ENCODE peak calls at places on chromosomes 3 and 15, in five cellular contexts. X, F, M, Z and Y are unnamed samples.

GRCh38 chr15:70584838-70585706 is 178.3 kb downstream of the UACA start:
- DNase-seq in X (peak; percentile 83), F (peak; percentile 78), M (no peak), Z (peak; percentile 75), Y (no peak)

GRCh38 chr3:146250449-146251382 is at the start of gene PLSCR4:
- DNase-seq in X (peak; percentile 47), F (peak; percentile 66), M (peak; percentile 82), Z (peak; percentile 83), Y (no peak)

GRCh38 chr3:8622873-8623725 is 21.5 kb downstream of the SSUH2 start:
- DNase-seq in X (peak; percentile 92), F (peak; percentile 76), M (peak; percentile 57), Z (no peak), Y (no peak)

GRCh38 chr3:169323580-169324453 is 339.7 kb downstream of the MECOM start:
- DNase-seq in X (no peak), F (no peak), M (no peak), Z (no peak), Y (no peak)

GRCh38 chr3:125480656-125481374 is 39.2 kb downstream of the SNX4 start:
- DNase-seq in X (no peak), F (no peak), M (no peak), Z (no peak), Y (peak; percentile 29)

GRCh38 chr15:61764141-61764540 is 296.1 kb downstream of the VPS13C start:
- DNase-seq in X (no peak), F (no peak), M (no peak), Z (no peak), Y (no peak)

GRCh38 chr3:151579571-151580270 is 118.9 kb upstream of the IGSF10 start:
- DNase-seq in X (no peak), F (no peak), M (no peak), Z (no peak), Y (no peak)

GRCh38 chr3:64686446-64686908 is 1.3 kb downstream of the ADAMTS9 start:
- DNase-seq in X (no peak), F (peak; percentile 2), M (peak; percentile 39), Z (no peak), Y (peak; percentile 34)

GRCh38 chr3:85090495-85090894 is 131.7 kb downstream of the CADM2 start:
- DNase-seq in X (no peak), F (no peak), M (no peak), Z (no peak), Y (no peak)

GRCh38 chr3:149879872-149880271 is 66.9 kb downstream of the RNF13 start:
- DNase-seq in X (peak; percentile 55), F (peak; percentile 74), M (peak; percentile 39), Z (no peak), Y (no peak)

GRCh38 chr15:88511161-88511560 is 35.3 kb downstream of the DET1 start:
- DNase-seq in X (no peak), F (no peak), M (no peak), Z (no peak), Y (no peak)

GRCh38 chr15:67670647-67671305 is 128.3 kb downstream of the MAP2K5 start:
- DNase-seq in X (no peak), F (no peak), M (no peak), Z (no peak), Y (no peak)

GRCh38 chr3:192915724-192916123 is 1.9 kb downstream of the MB21D2 start:
- DNase-seq in X (no peak), F (peak; percentile 55), M (no peak), Z (no peak), Y (no peak)

GRCh38 chr15:43977072-43977884 is 150.5 kb downstream of the WDR76 start:
- DNase-seq in X (no peak), F (peak; percentile 30), M (no peak), Z (no peak), Y (no peak)

GRCh38 chr3:150921207-150921606 is 16.0 kb upstream of the MINDY4B start:
- DNase-seq in X (no peak), F (peak; percentile 11), M (no peak), Z (no peak), Y (no peak)

GRCh38 chr15:67013696-67014095 is 51.7 kb upstream of the SMAD3 start:
- DNase-seq in X (peak; percentile 85), F (no peak), M (no peak), Z (no peak), Y (peak; percentile 85)

GRCh38 chr3:197165890-197166289 is 132.5 kb downstream of the DLG1 start:
- DNase-seq in X (no peak), F (no peak), M (no peak), Z (no peak), Y (no peak)

GRCh38 chr15:101625980-101626379 is 26.2 kb downstream of the TM2D3 start:
- DNase-seq in X (no peak), F (no peak), M (no peak), Z (no peak), Y (no peak)

GRCh38 chr3:71710906-71711494 is 14.2 kb downstream of the EIF4E3 start:
- DNase-seq in X (no peak), F (peak; percentile 77), M (no peak), Z (no peak), Y (no peak)

GRCh38 chr15:62932436-62932835 is 110.1 kb upstream of the TPM1 start:
- DNase-seq in X (no peak), F (no peak), M (no peak), Z (no peak), Y (no peak)

GRCh38 chr15:50353251-50353998 is 1.6 kb downstream of the GABPB1 start:
- DNase-seq in X (no peak), F (peak; percentile 51), M (no peak), Z (no peak), Y (peak; percentile 64)

GRCh38 chr3:15243822-15244482 is 37.9 kb downstream of the CAPN7 start:
- DNase-seq in X (no peak), F (no peak), M (no peak), Z (no peak), Y (no peak)

GRCh38 chr3:152458725-152459515 is 190.2 kb downstream of the MBNL1 start:
- DNase-seq in X (no peak), F (no peak), M (no peak), Z (no peak), Y (no peak)

GRCh38 chr3:17846466-17846865 is 104.0 kb upstream of the TBC1D5 start:
- DNase-seq in X (no peak), F (peak; percentile 45), M (no peak), Z (no peak), Y (no peak)

GRCh38 chr3:125051715-125052581 is 3.8 kb downstream of the HEG1 start:
- DNase-seq in X (peak; percentile 45), F (peak; percentile 68), M (peak; percentile 30), Z (peak; percentile 82), Y (no peak)

GRCh38 chr3:174035317-174035886 is 637.9 kb downstream of the NLGN1 start:
- DNase-seq in X (no peak), F (no peak), M (no peak), Z (no peak), Y (no peak)

GRCh38 chr3:193829781-193830180 is 236.8 kb downstream of the OPA1 start:
- DNase-seq in X (no peak), F (peak; percentile 95), M (peak; percentile 37), Z (no peak), Y (peak; percentile 98)

GRCh38 chr15:29123991-29124390 is 145.6 kb downstream of the NSMCE3 start:
- DNase-seq in X (no peak), F (no peak), M (no peak), Z (peak; percentile 62), Y (no peak)

GRCh38 chr3:61846488-61846887 is 285.1 kb downstream of the PTPRG start:
- DNase-seq in X (no peak), F (no peak), M (no peak), Z (no peak), Y (no peak)
- H3K27ac ChIP-seq in X (no peak overlapping the region), F (no peak overlapping the region), M (no peak overlapping the region), Z (no peak overlapping the region), Y (no peak overlapping the region)

DNA sequence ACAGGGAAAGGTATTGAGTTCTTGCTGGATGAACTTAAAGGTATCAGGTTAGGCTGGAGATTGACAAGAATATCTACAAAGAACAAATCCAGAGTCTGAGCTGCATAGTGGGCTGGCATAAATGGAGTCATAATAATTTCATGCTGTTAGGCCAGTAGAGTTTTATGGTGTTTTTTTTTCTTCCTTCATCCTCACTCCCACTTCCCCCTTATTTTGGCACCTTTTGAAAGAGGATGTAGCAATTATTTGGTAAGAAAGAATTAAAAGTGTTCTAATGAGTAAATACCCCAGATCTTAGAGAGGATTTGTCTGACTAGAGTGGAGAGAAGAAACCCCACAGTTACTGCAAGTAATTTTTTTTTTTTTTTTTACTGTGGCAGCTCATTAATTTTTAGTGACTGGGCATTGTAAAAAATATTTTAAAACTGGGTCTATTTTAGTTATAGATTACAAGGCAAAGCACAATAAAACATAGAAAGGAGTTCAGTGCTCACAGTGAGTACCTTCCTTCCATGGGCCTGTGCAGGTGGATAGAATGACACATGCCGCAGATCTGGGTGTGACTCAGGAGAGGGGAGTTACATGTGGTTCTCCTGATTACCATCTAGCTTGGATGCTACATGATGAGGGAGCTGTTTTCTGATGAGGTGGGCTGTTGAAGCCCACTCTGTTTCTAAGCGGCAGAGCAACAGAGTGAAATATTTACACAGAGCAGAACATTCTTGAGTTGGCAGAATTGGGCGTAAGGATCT is 5.2 kb downstream of the EDEM1 start:
- DNase-seq in X (no peak), F (peak; percentile 37), M (no peak), Z (no peak), Y (no peak)
- H3K27ac ChIP-seq in X (no peak overlapping the region), F (no peak overlapping the region), M (peak overlapping the region; percentile 10), Z (no peak overlapping the region), Y (peak overlapping the region; percentile 99)

GRCh38 chr15:51856714-51857380 is 27.4 kb downstream of the TMOD3 start:
- DNase-seq in X (no peak), F (no peak), M (no peak), Z (no peak), Y (no peak)
- H3K27ac ChIP-seq in X (no peak overlapping the region), F (no peak overlapping the region), M (no peak overlapping the region), Z (no peak overlapping the region), Y (no peak overlapping the region)

GRCh38 chr15:90192961-90193786 is 8.0 kb upstream of the SEMA4B start:
- DNase-seq in X (no peak), F (no peak), M (no peak), Z (peak; percentile 66), Y (no peak)
- H3K27ac ChIP-seq in X (no peak overlapping the region), F (no peak overlapping the region), M (peak overlapping the region; percentile 91), Z (peak overlapping the region; percentile 29), Y (peak overlapping the region; percentile 87)

DNA sequence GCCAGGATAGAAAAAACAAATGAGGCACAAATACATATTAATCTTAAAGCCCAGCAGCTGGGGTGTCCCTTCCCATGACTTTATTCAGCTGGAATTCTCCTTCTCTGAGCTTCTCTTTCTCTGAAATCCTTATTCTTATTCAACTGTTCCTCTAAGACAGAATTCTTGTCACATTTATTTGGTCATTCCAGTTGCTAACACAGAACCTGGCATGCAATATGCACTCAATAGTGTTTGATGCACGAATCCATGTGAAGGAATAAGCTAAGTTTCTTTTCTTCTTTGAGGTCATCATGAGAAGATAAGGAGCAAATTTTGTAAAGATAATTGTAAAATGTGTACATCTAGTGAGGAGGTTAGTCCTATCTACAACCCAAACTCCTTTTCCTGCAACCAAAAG is 154.3 kb upstream of the KCNMB2 start:
- DNase-seq in X (no peak), F (no peak), M (no peak), Z (no peak), Y (no peak)
- H3K27ac ChIP-seq in X (no peak overlapping the region), F (no peak overlapping the region), M (no peak overlapping the region), Z (no peak overlapping the region), Y (no peak overlapping the region)

DNA sequence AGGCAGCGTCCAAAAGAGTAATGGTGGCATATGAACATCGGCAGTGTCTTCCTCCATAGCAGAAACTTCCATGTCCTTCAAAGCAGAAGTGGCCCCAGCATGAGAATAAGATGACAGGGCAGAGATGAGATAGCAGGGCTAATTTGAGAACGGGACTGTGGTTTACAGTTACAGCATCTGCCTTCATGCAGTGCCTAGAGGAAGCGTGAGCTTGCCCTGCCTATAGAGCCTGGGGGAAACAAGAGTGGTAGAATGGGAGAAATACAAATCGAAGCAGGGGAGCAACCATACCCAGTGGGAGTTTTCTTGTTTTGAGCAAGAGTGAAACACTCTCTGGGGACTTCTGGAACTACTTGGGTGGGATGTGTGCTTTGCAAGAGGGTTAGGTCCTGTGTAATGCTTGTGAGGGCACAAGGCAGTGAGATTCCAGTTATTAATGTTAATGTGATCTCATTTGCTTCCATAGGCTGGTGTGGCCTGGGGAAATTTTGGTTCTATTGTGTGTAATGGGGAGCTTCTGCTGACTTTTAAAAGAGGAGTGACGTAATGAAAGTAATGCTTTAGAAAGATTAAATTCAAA is 616.9 kb downstream of the ZIC1 start:
- DNase-seq in X (no peak), F (no peak), M (no peak), Z (no peak), Y (no peak)
- H3K27ac ChIP-seq in X (no peak overlapping the region), F (no peak overlapping the region), M (no peak overlapping the region), Z (no peak overlapping the region), Y (no peak overlapping the region)